ENCODE peak calls at places on chromosome 17, in four cellular contexts. Z is stimulated activated naive CD8-positive, alpha-beta T cell treated with anti-CD3 and anti-CD28 coated beads, Interleukin-15, Interleukin-2, amounts not matched to agents 100 U/mL and 50 U/mL, for 24 hours; M is pancreas; N is aorta. J is an unnamed sample.

GRCh38 chr17:15944720-15945492 is at the start of gene ADORA2B:
- ATAC-seq in N (peak), Z (peak), M (peak), J (peak)

GRCh38 chr17:50831430-50832064 is 3.8 kb upstream of the WFIKKN2 start:
- ATAC-seq in M (no peak), N (no peak), Z (no peak), J (no peak)

GRCh38 chr17:78889525-78889924 is 13.5 kb downstream of the CEP295NL start:
- ATAC-seq in Z (peak), M (peak), N (no peak), J (no peak)

GRCh38 chr17:7041607-7042506 is 2.0 kb downstream of the SLC16A11 start:
- ATAC-seq in M (no peak), Z (peak), N (peak), J (peak)

GRCh38 chr17:54900457-54901229 is at the start of gene TOM1L1:
- ATAC-seq in Z (peak), M (peak), N (peak), J (peak)

GRCh38 chr17:33964344-33964979 is 290.6 kb upstream of the CCL2 start:
- ATAC-seq in N (no peak), Z (no peak), M (peak), J (peak)

GRCh38 chr17:59762022-59762825 is 54.8 kb downstream of the VMP1 start:
- ATAC-seq in M (peak), Z (peak), N (no peak), J (no peak)

GRCh38 chr17:42517516-42517915 is 18.5 kb upstream of the NAGLU start:
- ATAC-seq in M (peak), N (peak), Z (peak), J (peak)

GRCh38 chr17:63452091-63452978 is 6.2 kb upstream of the CYB561 start:
- ATAC-seq in Z (no peak), N (no peak), M (peak), J (no peak)

GRCh38 chr17:37848690-37849616 is 75.3 kb upstream of the TBC1D3K start:
- ATAC-seq in Z (peak), M (no peak), N (no peak), J (peak)

GRCh38 chr17:53191878-53192277 is 630.8 kb upstream of the KIF2B start:
- ATAC-seq in M (no peak), N (no peak), Z (no peak), J (no peak)

GRCh38 chr17:77307479-77308198 is 166.9 kb downstream of the SEC14L1 start:
- ATAC-seq in M (no peak), Z (no peak), N (no peak), J (no peak)

GRCh38 chr17:20262116-20262977 is 205.0 kb downstream of the LGALS9B start:
- ATAC-seq in N (no peak), Z (no peak), M (no peak), J (no peak)

GRCh38 chr17:74998783-74999182 is 11.4 kb downstream of the CDR2L start:
- ATAC-seq in M (no peak), N (no peak), Z (no peak), J (no peak)

GRCh38 chr17:76145231-76146052 is 4.4 kb upstream of the FOXJ1 start:
- ATAC-seq in N (no peak), Z (no peak), M (no peak), J (peak)

GRCh38 chr17:27578718-27579085 is 52.3 kb upstream of the LGALS9 start:
- ATAC-seq in M (no peak), Z (peak), N (no peak), J (no peak)

GRCh38 chr17:44222112-44222869 is 2.8 kb upstream of the UBTF start:
- ATAC-seq in N (peak), Z (no peak), M (peak), J (no peak)

GRCh38 chr17:78538033-78538776 is 39.0 kb downstream of the DNAH17 start:
- ATAC-seq in Z (peak), M (peak), N (no peak), J (peak)

GRCh38 chr17:82848022-82848592 is 8.3 kb upstream of the ZNF750 start:
- ATAC-seq in M (peak), Z (peak), N (no peak), J (peak)

GRCh38 chr17:44112284-44113280 is 10.9 kb downstream of the HDAC5 start:
- ATAC-seq in N (no peak), M (peak), Z (no peak), J (peak)

GRCh38 chr17:76134911-76135809 is 5.9 kb downstream of the FOXJ1 start:
- ATAC-seq in Z (no peak), N (no peak), M (no peak), J (no peak)

GRCh38 chr17:69773081-69773480 is 301.9 kb upstream of the KCNJ16 start:
- ATAC-seq in Z (no peak), N (no peak), M (no peak), J (no peak)

GRCh38 chr17:77287432-77288068 is 146.8 kb downstream of the SEC14L1 start:
- ATAC-seq in Z (no peak), M (peak), N (peak), J (peak)

J was measured in esophagus mucosa.